ENCODE peak calls at places on chromosomes 4 and X, in seven cellular contexts. D is iPS-NIHi11, T is posterior vena cava, J is epithelial cell of esophagus, L is NT2/D1, B is M059J, I is NAMALWA. M is an unnamed sample.

GRCh38 chrX:107226766-107227165 is 20.4 kb downstream of the DNAAF6 start:
- DNase-seq in D (no peak), T (no peak), J (no peak), L (no peak), B (no peak), I (no peak), M (no peak)

GRCh38 chrX:118510076-118510475 is 14.5 kb downstream of the DOCK11 start:
- DNase-seq in D (no peak), T (no peak), J (no peak), L (no peak), B (no peak), I (no peak), M (peak)

GRCh38 chr4:184349283-184350039 is 124.9 kb downstream of the IRF2 start:
- DNase-seq in D (no peak), T (no peak), J (no peak), L (no peak), B (no peak), I (no peak), M (no peak)

GRCh38 chr4:25088342-25088952 is 57.7 kb upstream of the LGI2 start:
- DNase-seq in D (no peak), T (peak), J (no peak), L (no peak), B (no peak), I (no peak), M (no peak)

GRCh38 chr4:3485011-3485881 is 22.1 kb downstream of the DOK7 start:
- DNase-seq in D (no peak), T (no peak), J (no peak), L (no peak), B (no peak), I (peak), M (no peak)

GRCh38 chr4:153728660-153729059 is 31.2 kb downstream of the RNF175 start:
- DNase-seq in D (no peak), T (no peak), J (no peak), L (no peak), B (no peak), I (peak), M (no peak)

GRCh38 chr4:112099701-112100289 is 45.5 kb upstream of the FAM241A start:
- DNase-seq in D (peak), T (no peak), J (peak), L (no peak), B (peak), I (peak), M (no peak)

GRCh38 chr4:184441461-184442392 is 32.6 kb downstream of the IRF2 start:
- DNase-seq in D (no peak), T (no peak), J (no peak), L (no peak), B (no peak), I (no peak), M (no peak)

GRCh38 chrX:23656684-23657083 is 10.6 kb upstream of the PRDX4 start:
- DNase-seq in D (no peak), T (no peak), J (peak), L (no peak), B (peak), I (no peak), M (no peak)

GRCh38 chrX:152652467-152652866 is 14.8 kb downstream of the GABRQ start:
- DNase-seq in D (no peak), T (peak), J (no peak), L (no peak), B (no peak), I (no peak), M (no peak)

GRCh38 chrX:17214962-17215361 is 160.0 kb upstream of the NHS start:
- DNase-seq in D (no peak), T (no peak), J (no peak), L (no peak), B (peak), I (no peak), M (no peak)

GRCh38 chr4:3371581-3372001 is 70.2 kb upstream of the HGFAC start:
- DNase-seq in D (peak), T (no peak), J (no peak), L (no peak), B (no peak), I (no peak), M (peak)

GRCh38 chr4:26238782-26239647 is 81.8 kb upstream of the RBPJ start:
- DNase-seq in D (peak), T (no peak), J (no peak), L (no peak), B (peak), I (no peak), M (no peak)

M was measured in lower lobe of right lung.